ENCODE peak calls at places on chromosomes 4 and X, in eight cellular contexts. N is OCI-LY7; E is MM.1S; Q is stomach; M is CD8-positive, alpha-beta T cell; T is esophagus muscularis mucosa; O is neural progenitor cell; C is fibroblast of lung. U is an unnamed sample.
A peak's percentile ranks its signal among the peaks of the same experiment; 100 is the strongest.

GRCh38 chr4:153649572-153649991 is 34.5 kb upstream of the TLR2 start:
- DNase-seq in M (no peak), C (peak; percentile 28), T (no peak), N (peak; percentile 73), Q (no peak), O (peak; percentile 67), E (no peak), U (no peak)

GRCh38 chr4:91681544-91681943 is 622.2 kb upstream of the GRID2 start:
- DNase-seq in N (no peak), E (no peak), C (no peak), T (no peak), O (peak; percentile 1), Q (no peak), M (no peak), U (no peak)

GRCh38 chr4:101122019-101122418 is 225.3 kb downstream of the PPP3CA start:
- DNase-seq in O (no peak), E (no peak), T (no peak), M (no peak), Q (no peak), C (no peak), N (no peak), U (no peak)

GRCh38 chr4:1520145-1520661 is 114.0 kb upstream of the NKX1-1 start:
- DNase-seq in T (no peak), E (no peak), O (no peak), C (no peak), M (peak; percentile 8), N (no peak), Q (no peak), U (no peak)

GRCh38 chr4:107044170-107044569 is 8.1 kb upstream of the DKK2 start:
- DNase-seq in Q (no peak), M (no peak), N (peak; percentile 1), E (peak; percentile 11), O (no peak), C (no peak), T (no peak), U (no peak)

GRCh38 chrX:55118574-55118973 is 29.8 kb downstream of the PAGE2 start:
- DNase-seq in N (no peak), C (no peak), E (no peak), T (no peak), M (no peak), O (no peak), Q (no peak), U (no peak)

GRCh38 chr4:86403575-86403974 is 43.7 kb upstream of the MAPK10 start:
- DNase-seq in E (no peak), M (no peak), N (no peak), T (no peak), Q (no peak), C (no peak), O (peak; percentile 9), U (no peak)

GRCh38 chr4:105451346-105451745 is 22.5 kb downstream of the PPA2 start:
- DNase-seq in Q (no peak), N (no peak), C (no peak), O (no peak), M (no peak), E (peak; percentile 62), T (no peak), U (no peak)

GRCh38 chrX:107324493-107325310 is 118.3 kb downstream of the DNAAF6 start:
- DNase-seq in C (peak; percentile 24), E (peak; percentile 25), Q (no peak), M (no peak), N (peak; percentile 14), O (peak; percentile 89), T (no peak), U (no peak)

GRCh38 chrX:65681810-65682209 is 14.4 kb downstream of the MSN start:
- DNase-seq in Q (no peak), C (no peak), O (no peak), N (no peak), M (no peak), T (no peak), E (no peak), U (no peak)

GRCh38 chrX:65687367-65687766 is 19.9 kb downstream of the MSN start:
- DNase-seq in E (no peak), C (no peak), Q (no peak), T (no peak), O (no peak), N (no peak), M (no peak), U (no peak)

GRCh38 chrX:65688403-65688881 is 21.0 kb downstream of the MSN start:
- DNase-seq in Q (no peak), N (peak; percentile 70), M (no peak), O (no peak), E (peak; percentile 85), C (peak; percentile 72), T (no peak), U (no peak)

GRCh38 chrX:65686246-65686645 is 18.8 kb downstream of the MSN start:
- DNase-seq in C (no peak), T (no peak), O (no peak), N (no peak), M (no peak), Q (no peak), E (no peak), U (no peak)

DNA sequence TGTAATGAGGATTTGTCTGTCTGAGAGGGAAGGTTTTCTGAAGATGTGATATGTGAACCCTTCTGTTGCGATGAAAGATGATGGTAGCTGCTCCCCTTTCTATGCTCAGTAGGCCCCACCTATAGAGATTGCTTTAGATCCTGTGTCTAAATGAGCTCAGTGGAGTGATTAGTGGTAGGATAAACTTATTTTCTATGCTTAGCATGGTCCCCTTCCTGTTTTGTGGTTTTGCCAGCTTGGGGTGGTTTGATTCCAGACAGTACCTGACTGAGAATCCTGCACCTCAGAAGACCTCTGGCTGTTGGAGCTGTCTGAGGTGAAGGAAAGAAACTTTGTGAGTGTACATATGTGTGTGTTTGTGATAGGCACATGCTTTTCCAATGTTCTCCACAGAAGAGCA is 17.7 kb downstream of the MSN start:
- DNase-seq in M (no peak), O (no peak), C (no peak), Q (no peak), T (no peak), E (no peak), N (no peak), U (no peak)
- H3K4me1 ChIP-seq in M (peaks cover 93% of the 10 kb centered on the region), O (no peaks in the 10 kb centered on the region), C (peaks cover 9% of the 10 kb centered on the region), Q (peaks cover 24% of the 10 kb centered on the region), T (peaks cover 91% of the 10 kb centered on the region), E (peaks cover 51% of the 10 kb centered on the region), N (peaks cover 76% of the 10 kb centered on the region), U (peaks cover 74% of the 10 kb centered on the region)

DNA sequence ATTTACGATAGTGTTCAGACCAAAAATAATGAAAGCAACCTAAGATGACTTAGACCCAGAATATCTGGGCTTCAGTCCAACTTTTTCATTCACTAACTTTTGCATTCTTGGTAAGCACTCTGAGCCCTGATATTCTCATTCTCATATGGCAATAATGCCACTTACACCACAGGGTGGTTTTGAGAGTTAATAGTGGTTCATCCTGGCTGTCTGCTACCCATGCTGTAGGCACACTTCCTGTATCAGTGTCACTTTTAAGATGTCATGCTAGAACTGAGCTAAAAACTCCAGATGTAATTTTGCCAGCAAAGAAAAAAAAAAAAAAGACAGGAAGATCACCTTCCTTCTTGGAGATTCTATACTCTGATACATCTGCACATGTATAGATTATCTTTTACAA is 508.6 kb upstream of the FMR1 start:
- DNase-seq in O (no peak), E (no peak), N (no peak), M (no peak), C (no peak), T (no peak), Q (no peak), U (no peak)
- H3K4me1 ChIP-seq in O (no peaks in the 10 kb centered on the region), E (no peaks in the 10 kb centered on the region), N (no peaks in the 10 kb centered on the region), M (no peaks in the 10 kb centered on the region), C (no peaks in the 10 kb centered on the region), T (no peaks in the 10 kb centered on the region), Q (no peaks in the 10 kb centered on the region), U (no peaks in the 10 kb centered on the region)

GRCh38 chr4:182254381-182254780 is 11.2 kb downstream of the TENM3 start:
- DNase-seq in T (no peak), O (no peak), M (no peak), E (no peak), Q (no peak), C (no peak), N (no peak), U (no peak)

GRCh38 chr4:182248295-182248694 is 5.1 kb downstream of the TENM3 start:
- DNase-seq in Q (no peak), N (no peak), M (no peak), C (no peak), O (no peak), E (no peak), T (no peak), U (no peak)

GRCh38 chr4:182251116-182251515 is 7.9 kb downstream of the TENM3 start:
- DNase-seq in T (no peak), Q (no peak), N (no peak), O (no peak), C (no peak), M (no peak), E (no peak), U (no peak)

GRCh38 chr4:182246401-182247205 is 3.4 kb downstream of the TENM3 start:
- DNase-seq in E (no peak), Q (no peak), C (peak; percentile 57), O (no peak), T (peak; percentile 82), N (no peak), M (no peak), U (no peak)

DNA sequence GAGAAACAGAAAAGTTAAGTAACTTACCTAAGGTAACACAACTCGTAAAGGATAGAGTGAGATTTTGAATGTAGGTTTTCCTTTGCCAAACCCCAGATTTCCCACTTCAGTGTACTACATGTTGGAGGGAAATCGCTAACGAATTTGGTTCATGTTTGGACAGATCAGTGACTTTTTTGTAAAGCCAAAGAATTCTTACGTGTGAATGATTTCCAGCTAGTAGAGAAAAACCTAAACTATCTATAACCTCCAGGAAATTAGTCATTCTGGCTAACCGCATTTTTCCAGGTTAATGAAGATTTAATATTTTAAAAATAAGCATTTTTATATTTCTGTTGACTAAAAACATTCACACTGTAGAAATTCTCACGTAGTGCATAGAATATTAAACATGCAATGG is 7.2 kb downstream of the TENM3 start:
- DNase-seq in E (no peak), C (no peak), Q (no peak), M (no peak), T (no peak), N (no peak), O (no peak), U (no peak)
- H3K4me1 ChIP-seq in E (no peaks in the 10 kb centered on the region), C (no peaks in the 10 kb centered on the region), Q (no peaks in the 10 kb centered on the region), M (no peaks in the 10 kb centered on the region), T (no peaks in the 10 kb centered on the region), N (no peaks in the 10 kb centered on the region), O (peaks cover 44% of the 10 kb centered on the region), U (no peaks in the 10 kb centered on the region)

GRCh38 chr4:7902101-7902553 is 37.5 kb downstream of the AFAP1 start:
- DNase-seq in N (no peak), E (no peak), Q (no peak), O (peak; percentile 11), T (no peak), M (no peak), C (no peak), U (no peak)

GRCh38 chr4:7904942-7905341 is 34.7 kb downstream of the AFAP1 start:
- DNase-seq in T (no peak), M (no peak), N (no peak), E (no peak), C (peak; percentile 98), O (no peak), Q (no peak), U (no peak)

GRCh38 chr4:7902826-7903225 is 36.8 kb downstream of the AFAP1 start:
- DNase-seq in O (no peak), Q (no peak), C (no peak), M (no peak), E (no peak), T (no peak), N (no peak), U (no peak)

GRCh38 chr4:7904108-7904516 is 35.5 kb downstream of the AFAP1 start:
- DNase-seq in T (no peak), N (no peak), M (no peak), E (no peak), C (peak; percentile 78), O (no peak), Q (no peak), U (no peak)

GRCh38 chr4:7903686-7904085 is 36.0 kb downstream of the AFAP1 start:
- DNase-seq in T (no peak), Q (no peak), O (no peak), C (peak; percentile 64), N (no peak), M (no peak), E (no peak), U (no peak)
- H3K4me1 ChIP-seq in T (peaks cover 99% of the 10 kb centered on the region), Q (peaks cover 16% of the 10 kb centered on the region), O (peaks cover 52% of the 10 kb centered on the region), C (peaks cover 26% of the 10 kb centered on the region), N (peaks cover 6% of the 10 kb centered on the region), M (no peaks in the 10 kb centered on the region), E (no peaks in the 10 kb centered on the region), U (no peaks in the 10 kb centered on the region)